ENCODE peak calls at places on chromosomes 6 and 20, in seven cellular contexts. F is CD4-positive, alpha-beta T cell; U is DMS153; A is KBM-7; S is amniotic stem cell; I is astrocyte of the hippocampus; L is AML-193. X is an unnamed sample.

GRCh38 chr20:41222299-41222698 is 85.0 kb downstream of the PLCG1 start:
- DNase-seq in S (no peak), U (no peak), I (peak; percentile 69), L (no peak), F (no peak), A (no peak), X (no peak)

GRCh38 chr6:148294059-148294458 is 48.6 kb upstream of the SASH1 start:
- DNase-seq in I (no peak), F (no peak), U (no peak), A (no peak), L (no peak), S (no peak), X (no peak)

GRCh38 chr6:167933290-167933689 is 64.2 kb upstream of the KIF25 start:
- DNase-seq in S (no peak), I (no peak), L (no peak), U (no peak), A (no peak), F (no peak), X (peak; percentile 27)

GRCh38 chr6:169288591-169288990 is 34.9 kb upstream of the THBS2 start:
- DNase-seq in U (no peak), A (no peak), I (no peak), S (no peak), F (no peak), L (no peak), X (no peak)

GRCh38 chr6:118893095-118893881 is 664 bp upstream of the ASF1A start:
- DNase-seq in U (peak; percentile 63), S (peak; percentile 50), A (peak; percentile 71), L (peak; percentile 67), F (peak; percentile 39), I (peak; percentile 76), X (peak; percentile 83)

GRCh38 chr6:83378621-83379388 is 52.0 kb downstream of the ME1 start:
- DNase-seq in I (peak; percentile 79), S (no peak), L (no peak), U (no peak), F (no peak), A (peak; percentile 32), X (no peak)

GRCh38 chr6:100455230-100456124 is 9.2 kb downstream of the SIM1 start:
- DNase-seq in L (no peak), A (no peak), I (no peak), F (no peak), S (no peak), U (no peak), X (no peak)

GRCh38 chr6:45422541-45423110 is 44.9 kb upstream of the SUPT3H start:
- DNase-seq in I (peak; percentile 81), F (peak; percentile 51), U (no peak), L (peak; percentile 53), A (peak; percentile 45), S (no peak), X (peak; percentile 12)

GRCh38 chr6:21159465-21159864 is 434.1 kb upstream of the SOX4 start:
- DNase-seq in F (no peak), S (no peak), I (no peak), U (no peak), L (no peak), A (no peak), X (no peak)

GRCh38 chr6:16227605-16228004 is 10.8 kb upstream of the GMPR start:
- DNase-seq in L (no peak), S (no peak), A (no peak), U (no peak), F (no peak), I (no peak), X (no peak)

GRCh38 chr6:34714663-34715062 is 18.1 kb upstream of the ILRUN start:
- DNase-seq in S (no peak), I (no peak), A (no peak), F (no peak), L (no peak), U (no peak), X (no peak)

X was measured in NCI-H146.